ENCODE peak calls at places on chromosomes 6 and 20, in five cellular contexts. Z is K562, F is H1, X is HepG2, M is GM12878. W is an unnamed sample.
A peak's percentile ranks its signal among the peaks of the same experiment; 100 is the strongest.

GRCh38 chr20:21571841-21572690 is 58.2 kb upstream of the NKX2-2 start:
- DNase-seq in Z (peak; percentile 31), F (no peak), X (peak; percentile 23), M (no peak), W (no peak)

GRCh38 chr20:8213270-8213669 is 81.2 kb downstream of the PLCB1 start:
- DNase-seq in Z (no peak), F (no peak), X (no peak), M (no peak), W (no peak)

GRCh38 chr6:11975353-11975977 is 36.6 kb upstream of the HIVEP1 start:
- DNase-seq in Z (peak; percentile 33), F (no peak), X (no peak), M (peak; percentile 62), W (no peak)

GRCh38 chr20:38049800-38050199 is 16.3 kb downstream of the RPRD1B start:
- DNase-seq in Z (no peak), F (no peak), X (peak; percentile 62), M (no peak), W (no peak)

GRCh38 chr20:46171909-46172308 is 53.8 kb downstream of the CD40 start:
- DNase-seq in Z (no peak), F (no peak), X (no peak), M (no peak), W (no peak)

GRCh38 chr20:17825949-17826843 is 126.4 kb downstream of the BANF2 start:
- DNase-seq in Z (no peak), F (no peak), X (peak; percentile 44), M (peak; percentile 74), W (no peak)

GRCh38 chr6:4446982-4447381 is 311.6 kb upstream of the ECI2 start:
- DNase-seq in Z (no peak), F (no peak), X (no peak), M (no peak), W (no peak)

GRCh38 chr6:32952817-32953739 is at the start of gene HLA-DMA:
- DNase-seq in Z (peak; percentile 67), F (peak; percentile 88), X (peak; percentile 85), M (peak; percentile 99), W (peak; percentile 93)

GRCh38 chr6:56951049-56951816 is 3.7 kb upstream of the BEND6 start:
- DNase-seq in Z (no peak), F (no peak), X (no peak), M (no peak), W (no peak)

GRCh38 chr20:25275813-25276532 is 28.1 kb downstream of the PYGB start:
- DNase-seq in Z (no peak), F (no peak), X (no peak), M (no peak), W (no peak)

GRCh38 chr6:146850238-146850896 is 251.6 kb downstream of the ADGB start:
- DNase-seq in Z (no peak), F (no peak), X (no peak), M (no peak), W (no peak)

GRCh38 chr6:90136850-90137249 is 159.8 kb downstream of the BACH2 start:
- DNase-seq in Z (no peak), F (no peak), X (no peak), M (no peak), W (no peak)
- TF ChIP-seq USF2 in Z (no peak), F (no peak), X (no peak), M (no peak), W (no peak)

GRCh38 chr20:42261766-42262165 is 643.6 kb upstream of the CHD6 start:
- DNase-seq in Z (no peak), F (no peak), X (no peak), M (no peak), W (no peak)
- TF ChIP-seq KDM1A in Z (no peak), F (no peak), X (no peak), M (no peak), W (no peak)

GRCh38 chr6:166671434-166672061 is 44.5 kb upstream of the RPS6KA2 start:
- DNase-seq in Z (no peak), F (no peak), X (no peak), M (no peak), W (no peak)
- TF ChIP-seq USF2 in Z (no peak), F (no peak), X (no peak), M (no peak), W (no peak)

DNA sequence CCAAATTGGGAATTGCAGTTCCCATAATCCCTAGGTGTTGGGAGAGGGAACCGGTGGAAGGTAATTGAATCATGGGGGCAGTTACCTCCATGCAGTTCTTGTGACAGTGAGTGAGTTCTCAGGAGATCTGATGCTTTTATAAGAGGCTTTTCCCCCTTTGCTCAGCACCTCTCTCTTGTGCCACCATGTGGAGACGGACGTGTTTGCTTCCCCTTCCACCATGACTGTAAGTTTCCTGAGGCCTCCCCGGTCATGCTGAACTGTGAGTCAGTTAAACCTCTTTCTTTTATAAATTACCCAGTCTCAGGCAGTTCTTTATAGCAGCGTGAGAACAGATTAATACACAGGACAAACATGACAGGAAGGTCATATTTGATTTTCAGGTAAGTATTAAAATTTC is 25.3 kb upstream of the HECA start:
- DNase-seq in Z (no peak), F (no peak), X (peak; percentile 51), M (no peak), W (no peak)
- TF ChIP-seq KDM1A in Z (no peak), F (no peak), X (no peak), M (no peak), W (no peak)

DNA sequence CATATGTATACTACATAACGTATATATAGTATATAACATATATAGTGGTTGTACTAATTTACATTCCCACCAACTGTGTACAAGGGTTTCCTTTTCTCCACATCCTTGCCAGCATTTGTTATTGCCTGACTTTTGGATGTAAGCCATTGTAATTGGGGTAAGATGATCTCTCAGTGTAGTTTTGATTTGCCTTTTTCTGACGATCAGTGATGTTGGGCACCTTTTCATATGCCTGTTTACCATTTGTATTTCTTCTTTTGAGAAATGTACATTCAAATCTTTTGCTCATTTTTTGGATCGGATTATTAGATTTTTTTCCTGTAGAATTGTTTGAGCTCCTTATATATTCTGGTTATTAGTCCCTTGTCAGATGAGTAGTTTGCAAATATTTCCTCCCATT is 11.4 kb downstream of the SYNJ2 start:
- DNase-seq in Z (no peak), F (no peak), X (no peak), M (no peak), W (no peak)
- TF ChIP-seq USF2 in Z (no peak), F (no peak), X (no peak), M (no peak), W (no peak)

GRCh38 chr6:44237813-44238433 is 9.0 kb upstream of the HSP90AB1 start:
- DNase-seq in Z (peak; percentile 90), F (no peak), X (peak; percentile 51), M (no peak), W (peak; percentile 64)
- TF ChIP-seq KDM1A in Z (peak; percentile 77), F (no peak), X (peak; percentile 51), M (no peak), W (no peak)

DNA sequence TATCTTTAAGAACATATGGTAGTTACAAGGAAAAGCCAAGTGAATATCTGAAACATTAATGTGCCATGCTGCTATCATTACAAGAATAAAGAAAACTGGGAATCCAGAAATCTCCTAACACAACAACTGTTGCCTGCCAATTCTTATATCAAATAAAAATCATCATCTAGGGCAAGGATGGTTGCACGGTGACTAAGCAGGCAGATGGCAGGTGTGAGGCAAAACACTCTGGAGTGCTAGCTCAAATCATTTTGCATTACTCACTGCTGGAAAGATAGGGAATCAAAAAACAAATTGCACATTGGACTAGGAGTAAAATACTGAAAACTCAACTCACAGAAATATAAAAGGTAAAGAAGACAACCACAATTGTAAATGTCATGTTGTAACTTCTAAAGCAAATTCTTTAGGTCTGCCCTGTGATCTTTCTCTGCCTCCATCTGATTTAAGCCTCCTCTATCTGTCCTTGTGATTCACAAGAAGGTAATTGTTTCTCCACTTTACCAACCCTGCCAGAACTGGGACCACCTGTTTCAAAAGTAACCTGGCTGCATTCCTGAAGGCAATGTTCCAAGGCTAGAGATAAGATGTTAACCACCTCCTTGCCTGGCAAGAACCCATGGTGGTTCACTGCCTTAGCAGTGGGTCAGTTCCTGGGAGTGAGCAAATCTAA is 33.0 kb upstream of the LCA5 start:
- DNase-seq in Z (no peak), F (peak; percentile 60), X (peak; percentile 57), M (no peak), W (no peak)
- TF ChIP-seq USF2 in Z (no peak), F (no peak), X (no peak), M (no peak), W (no peak)

DNA sequence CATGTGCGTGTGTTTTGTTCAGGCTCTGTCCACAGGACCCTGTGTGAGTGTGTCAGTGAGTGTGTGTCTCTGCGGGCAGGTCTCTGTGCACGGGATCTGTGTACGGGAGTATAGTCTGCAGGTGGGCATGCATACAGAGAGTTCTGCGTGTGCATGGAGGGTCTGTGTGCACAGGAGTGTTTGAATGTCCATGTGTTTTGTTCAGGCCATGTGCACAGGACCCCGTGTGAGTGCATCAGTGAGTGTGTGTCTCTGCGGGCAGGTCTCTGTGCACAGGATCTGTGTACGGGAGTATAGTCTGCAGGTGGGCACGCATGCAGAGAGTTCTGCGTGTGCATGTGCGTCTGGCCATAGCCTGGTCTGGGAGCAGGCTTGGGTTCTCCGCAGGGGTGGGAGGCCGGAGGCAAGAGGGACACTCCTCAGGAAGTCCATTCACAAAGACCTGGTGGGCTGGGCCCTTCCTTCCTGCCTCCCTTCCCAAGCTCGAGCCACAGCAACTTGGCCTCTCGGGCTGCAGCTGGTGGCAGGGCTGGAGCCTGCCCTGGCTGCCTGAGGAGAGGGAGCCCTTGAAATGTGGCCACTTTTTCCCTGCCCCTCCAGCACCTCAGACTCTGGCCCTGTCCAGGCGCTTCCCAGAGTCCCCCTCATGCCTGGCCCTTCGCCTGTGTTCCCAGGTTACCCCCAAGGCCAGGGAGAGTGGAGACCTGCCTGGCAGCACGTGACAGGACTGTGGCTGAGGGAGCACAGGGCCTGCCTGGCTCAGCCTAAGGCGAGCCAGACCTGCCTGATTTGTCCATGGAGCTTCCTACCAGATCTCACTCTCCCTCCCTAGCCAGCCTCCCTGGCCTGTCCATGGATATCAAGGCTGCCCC is 6.8 kb downstream of the HSPA12B start:
- DNase-seq in Z (no peak), F (no peak), X (no peak), M (no peak), W (no peak)
- TF ChIP-seq KDM1A in Z (no peak), F (no peak), X (peak; percentile 7), M (no peak), W (no peak)

GRCh38 chr6:74645108-74645849 is 560.6 kb downstream of the COL12A1 start:
- DNase-seq in Z (no peak), F (peak; percentile 9), X (no peak), M (no peak), W (no peak)
- TF ChIP-seq USF2 in Z (no peak), F (no peak), X (no peak), M (no peak), W (no peak)

DNA sequence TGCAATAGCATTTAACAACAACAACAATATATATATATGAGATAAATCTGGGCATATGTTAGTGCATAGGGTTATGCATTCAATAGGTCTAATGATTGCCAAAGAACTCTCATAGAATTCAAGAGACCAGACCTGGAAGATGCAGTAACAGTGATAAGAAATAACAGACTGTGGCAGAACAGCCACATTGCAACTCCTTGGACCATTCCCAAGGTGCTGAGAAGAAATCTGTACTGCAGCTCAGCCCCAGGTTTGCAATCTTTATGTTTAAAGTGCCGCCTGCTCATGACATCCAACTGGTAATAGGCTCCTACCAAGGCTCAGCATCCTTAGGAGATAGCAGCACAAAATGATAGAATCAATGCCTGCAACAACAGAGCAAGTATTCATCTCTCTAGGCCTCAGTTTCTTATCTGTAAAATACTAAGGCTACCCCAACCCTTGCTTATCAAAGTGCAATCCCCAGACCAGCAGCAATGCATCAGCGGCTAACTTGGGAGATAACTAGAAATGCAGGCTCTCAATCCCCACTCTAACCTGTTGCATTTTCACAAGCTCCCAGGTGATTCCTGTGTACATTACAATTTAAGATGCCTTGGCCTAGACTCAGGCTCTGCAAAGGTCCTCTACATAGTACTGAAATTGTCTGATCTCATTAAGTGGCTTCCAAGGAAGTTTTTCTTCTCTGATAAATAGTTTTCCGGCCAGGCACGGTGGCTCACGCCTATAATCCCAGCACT is 30.6 kb upstream of the PIM1 start:
- DNase-seq in Z (no peak), F (no peak), X (no peak), M (no peak), W (no peak)
- TF ChIP-seq KDM1A in Z (no peak), F (no peak), X (no peak), M (no peak), W (no peak)